ENCODE peak calls at places on chromosomes 11 and 22, in nine cellular contexts. X, T, N, Q, I, Z, V, S and M are unnamed samples.

GRCh38 chr11:60771146-60771545 is 14.0 kb upstream of the MS4A10 start:
- DNase-seq in V (no peak), Z (no peak), N (no peak), I (no peak), S (no peak), X (no peak), T (no peak), Q (no peak), M (no peak)

GRCh38 chr22:46233231-46233630 is 16.9 kb downstream of the CDPF1 start:
- DNase-seq in I (no peak), N (peak; percentile 84), T (no peak), V (no peak), Z (no peak), X (no peak), Q (peak; percentile 52), S (peak; percentile 34), M (peak; percentile 73)

GRCh38 chr11:117232022-117232878 is at the start of the genes PCSK7 and RNF214:
- DNase-seq in Q (peak; percentile 64), Z (no peak), V (peak; percentile 70), X (peak; percentile 80), N (peak; percentile 83), I (peak; percentile 51), T (peak; percentile 71), S (peak; percentile 73), M (peak; percentile 80)

GRCh38 chr11:30426781-30427180 is 103.9 kb downstream of the ARL14EP start:
- DNase-seq in I (no peak), Q (no peak), T (no peak), X (no peak), N (no peak), Z (no peak), V (no peak), S (no peak), M (no peak)

GRCh38 chr11:72007089-72007476 is 8.4 kb downstream of the IL18BP start:
- DNase-seq in S (no peak), V (no peak), N (no peak), T (no peak), Q (no peak), X (no peak), I (no peak), Z (no peak), M (no peak)

GRCh38 chr22:42314709-42315391 is 44.4 kb upstream of the TCF20 start:
- DNase-seq in X (no peak), Q (no peak), N (no peak), S (no peak), Z (no peak), T (no peak), I (no peak), V (no peak), M (no peak)

GRCh38 chr22:49064836-49065235 is 762.8 kb downstream of the BRD1 start:
- DNase-seq in V (no peak), Q (no peak), Z (no peak), I (no peak), S (no peak), N (no peak), T (no peak), X (no peak), M (no peak)

GRCh38 chr11:69514771-69515170 is 33.3 kb downstream of the LINC01488 start:
- DNase-seq in Q (no peak), S (no peak), Z (no peak), X (no peak), V (no peak), N (no peak), I (no peak), T (no peak), M (no peak)

GRCh38 chr22:16954060-16954403 is 54.0 kb downstream of the GAB4 start:
- DNase-seq in S (no peak), I (no peak), X (no peak), N (no peak), Q (no peak), T (no peak), V (no peak), Z (no peak), M (no peak)

GRCh38 chr11:130000552-130001176 is 2.0 kb downstream of the PRDM10 start:
- DNase-seq in S (no peak), I (no peak), Z (no peak), X (no peak), V (no peak), N (no peak), T (no peak), Q (no peak), M (no peak)

GRCh38 chr11:128575956-128576340 is 11.4 kb downstream of the ETS1 start:
- DNase-seq in N (peak; percentile 62), Q (peak; percentile 53), T (no peak), X (no peak), Z (no peak), V (no peak), S (no peak), I (no peak), M (no peak)

GRCh38 chr22:31425331-31426050 is 26.1 kb downstream of the DRG1 start:
- DNase-seq in T (no peak), N (no peak), S (no peak), Z (no peak), X (no peak), I (no peak), V (no peak), Q (no peak), M (no peak)